ENCODE peak calls at places on chromosomes 7 and 10, in four cellular contexts. One of them, this sample, is unnamed.

GRCh38 chr10:84076540-84077195 is 62.6 kb upstream of the GHITM start:
- DNase-seq in A673: peak
- DNase-seq in psoas muscle: no peak
- DNase-seq in left ventricle myocardium inferior: no peak
- DNase-seq in this sample: no peak

GRCh38 chr7:16421333-16422099 is at the start of gene CRPPA:
- DNase-seq in A673: no peak
- DNase-seq in psoas muscle: peak
- DNase-seq in left ventricle myocardium inferior: peak
- DNase-seq in this sample: no peak

GRCh38 chr10:63645195-63645594 is 124.0 kb downstream of the REEP3 start:
- DNase-seq in left ventricle myocardium inferior: no peak
- DNase-seq in A673: no peak
- DNase-seq in psoas muscle: no peak
- DNase-seq in this sample: no peak

GRCh38 chr10:25631471-25631870 is 302.6 kb upstream of the MYO3A start:
- DNase-seq in left ventricle myocardium inferior: no peak
- DNase-seq in A673: no peak
- DNase-seq in psoas muscle: no peak
- DNase-seq in this sample: no peak

GRCh38 chr7:240887-241421 is 48.6 kb downstream of the FAM20C start:
- DNase-seq in psoas muscle: no peak
- DNase-seq in A673: no peak
- DNase-seq in left ventricle myocardium inferior: no peak
- DNase-seq in this sample: no peak

GRCh38 chr10:99360935-99361334 is 31.8 kb downstream of the CNNM1 start:
- DNase-seq in psoas muscle: no peak
- DNase-seq in left ventricle myocardium inferior: no peak
- DNase-seq in A673: no peak
- DNase-seq in this sample: no peak

GRCh38 chr10:103896225-103896624 is 21.8 kb downstream of the STN1 start:
- DNase-seq in A673: no peak
- DNase-seq in psoas muscle: no peak
- DNase-seq in left ventricle myocardium inferior: no peak
- DNase-seq in this sample: no peak

GRCh38 chr7:115707236-115707635 is 323.3 kb downstream of the TFEC start:
- DNase-seq in psoas muscle: no peak
- DNase-seq in A673: peak
- DNase-seq in left ventricle myocardium inferior: no peak
- DNase-seq in this sample: no peak

GRCh38 chr7:75555736-75556135 is 63.6 kb downstream of the SPDYE5 start:
- DNase-seq in psoas muscle: no peak
- DNase-seq in left ventricle myocardium inferior: no peak
- DNase-seq in A673: no peak
- DNase-seq in this sample: no peak

GRCh38 chr7:135193615-135194081 is 17.7 kb downstream of the WDR91 start:
- DNase-seq in A673: no peak
- DNase-seq in left ventricle myocardium inferior: no peak
- DNase-seq in psoas muscle: no peak
- DNase-seq in this sample: no peak

GRCh38 chr10:61832866-61833481 is 68.5 kb upstream of the ARID5B start:
- DNase-seq in psoas muscle: no peak
- DNase-seq in left ventricle myocardium inferior: no peak
- DNase-seq in A673: no peak
- DNase-seq in this sample: no peak

GRCh38 chr10:94308866-94309265 is 53.9 kb downstream of the NOC3L start:
- DNase-seq in left ventricle myocardium inferior: no peak
- DNase-seq in psoas muscle: no peak
- DNase-seq in A673: no peak
- DNase-seq in this sample: no peak

GRCh38 chr7:68511281-68511680 is 1087.0 kb upstream of the AUTS2 start:
- DNase-seq in A673: no peak
- DNase-seq in left ventricle myocardium inferior: no peak
- DNase-seq in psoas muscle: no peak
- DNase-seq in this sample: no peak

GRCh38 chr7:108618056-108618455 is 48.4 kb downstream of the DNAJB9 start:
- DNase-seq in left ventricle myocardium inferior: no peak
- DNase-seq in A673: no peak
- DNase-seq in psoas muscle: no peak
- DNase-seq in this sample: no peak

GRCh38 chr7:114650491-114650890 is 235.9 kb downstream of the FOXP2 start:
- DNase-seq in A673: no peak
- DNase-seq in left ventricle myocardium inferior: no peak
- DNase-seq in psoas muscle: no peak
- DNase-seq in this sample: no peak

GRCh38 chr7:66837007-66837406 is 84.0 kb upstream of the TMEM248 start:
- DNase-seq in A673: peak
- DNase-seq in left ventricle myocardium inferior: no peak
- DNase-seq in psoas muscle: no peak
- DNase-seq in this sample: peak

GRCh38 chr7:33107136-33108066 is 1.8 kb downstream of the RP9 start:
- DNase-seq in left ventricle myocardium inferior: no peak
- DNase-seq in psoas muscle: no peak
- DNase-seq in A673: peak
- DNase-seq in this sample: no peak

GRCh38 chr10:90977162-90977854 is 56.4 kb upstream of the ANKRD1 start:
- DNase-seq in A673: no peak
- DNase-seq in left ventricle myocardium inferior: no peak
- DNase-seq in psoas muscle: no peak
- DNase-seq in this sample: no peak

GRCh38 chr7:30906520-30907240 is 5.0 kb upstream of the AQP1 start:
- DNase-seq in A673: no peak
- DNase-seq in left ventricle myocardium inferior: no peak
- DNase-seq in psoas muscle: no peak
- DNase-seq in this sample: no peak

GRCh38 chr10:72080042-72081035 is 8.0 kb downstream of the SPOCK2 start:
- DNase-seq in left ventricle myocardium inferior: no peak
- DNase-seq in A673: no peak
- DNase-seq in psoas muscle: no peak
- DNase-seq in this sample: no peak

GRCh38 chr10:60155945-60156683 is 233.6 kb downstream of the ANK3 start:
- DNase-seq in left ventricle myocardium inferior: no peak
- DNase-seq in psoas muscle: no peak
- DNase-seq in A673: no peak
- DNase-seq in this sample: no peak

GRCh38 chr7:150778738-150779301 is 21.3 kb downstream of the TMEM176B start:
- DNase-seq in psoas muscle: peak
- DNase-seq in left ventricle myocardium inferior: peak
- DNase-seq in A673: peak
- DNase-seq in this sample: peak

GRCh38 chr10:4102802-4103344 is 317.9 kb upstream of the KLF6 start:
- DNase-seq in A673: peak
- DNase-seq in psoas muscle: no peak
- DNase-seq in left ventricle myocardium inferior: no peak
- DNase-seq in this sample: no peak

GRCh38 chr10:46106410-46107255 is 60.6 kb upstream of the MSMB start:
- DNase-seq in A673: peak
- DNase-seq in left ventricle myocardium inferior: peak
- DNase-seq in psoas muscle: peak
- DNase-seq in this sample: no peak

GRCh38 chr7:45013465-45013967 is 13.5 kb downstream of the CCM2 start:
- DNase-seq in psoas muscle: no peak
- DNase-seq in left ventricle myocardium inferior: no peak
- DNase-seq in A673: no peak
- DNase-seq in this sample: no peak

GRCh38 chr7:6571160-6571779 is 6.0 kb upstream of the ZDHHC4 start:
- DNase-seq in A673: no peak
- DNase-seq in psoas muscle: no peak
- DNase-seq in left ventricle myocardium inferior: no peak
- DNase-seq in this sample: peak

GRCh38 chr7:2109251-2109935 is 123.4 kb downstream of the MAD1L1 start:
- DNase-seq in psoas muscle: no peak
- DNase-seq in A673: peak
- DNase-seq in left ventricle myocardium inferior: no peak
- DNase-seq in this sample: no peak

GRCh38 chr7:17774248-17774647 is 166.0 kb downstream of the SNX13 start:
- DNase-seq in psoas muscle: no peak
- DNase-seq in left ventricle myocardium inferior: no peak
- DNase-seq in A673: no peak
- DNase-seq in this sample: no peak

GRCh38 chr10:52502237-52502636 is 188.2 kb downstream of the DKK1 start:
- DNase-seq in psoas muscle: no peak
- DNase-seq in left ventricle myocardium inferior: no peak
- DNase-seq in A673: no peak
- DNase-seq in this sample: no peak

GRCh38 chr10:67077376-67077775 is 151.5 kb downstream of the LRRTM3 start:
- DNase-seq in psoas muscle: no peak
- DNase-seq in A673: no peak
- DNase-seq in left ventricle myocardium inferior: no peak
- DNase-seq in this sample: no peak

DNA sequence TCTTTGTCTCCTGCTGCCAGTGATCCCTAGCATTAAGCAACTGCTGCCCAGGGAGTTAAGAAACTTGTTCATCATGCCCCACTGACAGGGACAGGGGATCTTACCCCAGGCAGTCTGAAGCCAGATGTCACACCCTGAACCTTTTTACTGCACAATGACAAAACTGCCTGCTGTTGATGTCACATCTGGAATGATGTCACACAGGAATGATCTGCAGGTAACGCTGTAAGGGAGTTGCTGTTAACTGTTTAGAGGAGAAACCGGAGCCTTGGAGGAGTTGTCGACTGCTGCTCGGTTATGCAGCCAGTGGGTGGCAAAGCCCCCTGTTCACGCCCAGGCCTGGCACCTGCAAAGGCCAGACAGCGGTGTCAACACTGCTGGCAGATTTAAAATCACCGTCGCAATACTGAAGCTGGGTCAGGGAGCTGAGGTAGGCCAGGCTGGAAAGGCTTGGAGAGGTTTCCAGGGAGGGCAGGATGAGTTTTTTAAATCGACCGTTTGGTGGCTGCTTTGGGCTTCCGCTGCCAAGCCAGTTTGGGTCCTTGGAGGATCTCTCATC is 10.0 kb upstream of the SLIT1 start:
- DNase-seq in left ventricle myocardium inferior: no peak
- DNase-seq in A673: no peak
- DNase-seq in psoas muscle: no peak
- DNase-seq in this sample: no peak
- H3K4me3 ChIP-seq in left ventricle myocardium inferior: peak
- H3K4me3 ChIP-seq in A673: peak
- H3K4me3 ChIP-seq in psoas muscle: peak
- H3K4me3 ChIP-seq in this sample: peak

GRCh38 chr10:70053896-70054641 is 1.4 kb downstream of the MACROH2A2 start:
- DNase-seq in psoas muscle: no peak
- DNase-seq in A673: peak
- DNase-seq in left ventricle myocardium inferior: peak
- DNase-seq in this sample: no peak
- TF ChIP-seq CTCF in psoas muscle: peak
- TF ChIP-seq CTCF in A673: peak
- TF ChIP-seq CTCF in left ventricle myocardium inferior: peak
- TF ChIP-seq CTCF in this sample: peak

DNA sequence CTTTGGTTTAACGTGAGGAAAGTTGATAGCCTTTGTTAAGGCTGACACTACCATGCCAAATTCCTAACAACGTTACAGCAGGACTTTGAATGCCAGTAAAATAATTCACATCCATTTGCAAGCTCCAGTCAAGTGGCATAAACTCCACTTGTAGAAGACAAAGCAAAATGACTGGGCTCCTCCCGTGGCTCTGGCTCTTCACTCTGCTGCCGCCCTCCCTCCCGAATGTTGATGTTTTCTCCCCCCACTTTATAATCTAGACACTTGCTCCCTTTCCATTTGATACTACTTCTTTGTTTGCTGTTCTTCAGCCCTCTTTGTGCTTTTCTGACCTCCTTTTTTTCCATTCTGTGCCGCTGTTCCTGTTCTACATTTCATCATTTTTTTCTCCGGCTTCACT is 22.8 kb upstream of the ITGB8 start:
- DNase-seq in left ventricle myocardium inferior: no peak
- DNase-seq in psoas muscle: no peak
- DNase-seq in A673: no peak
- DNase-seq in this sample: no peak
- H3K4me3 ChIP-seq in left ventricle myocardium inferior: no peak
- H3K4me3 ChIP-seq in psoas muscle: no peak
- H3K4me3 ChIP-seq in A673: no peak
- H3K4me3 ChIP-seq in this sample: no peak

DNA sequence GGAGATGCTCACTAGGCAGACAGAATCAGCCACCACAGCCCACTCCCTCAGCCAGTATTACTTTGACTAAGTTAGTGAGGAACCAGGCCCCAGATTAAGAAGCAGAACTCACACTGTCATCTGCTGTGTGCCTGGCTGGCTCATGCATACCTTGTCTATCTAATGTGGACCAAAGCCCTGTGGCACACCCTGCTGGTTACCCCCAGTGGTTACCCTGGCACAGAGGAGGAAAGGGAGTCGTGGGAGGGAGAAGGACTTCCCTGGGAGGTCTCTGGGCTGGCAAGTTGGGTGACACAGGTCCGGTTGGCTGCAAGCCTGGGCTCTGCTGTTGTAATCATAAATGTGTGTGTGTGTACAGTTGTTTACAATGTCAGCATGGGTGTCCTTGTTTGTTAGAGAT is 7.5 kb upstream of the SH2D4B start:
- DNase-seq in left ventricle myocardium inferior: no peak
- DNase-seq in A673: peak
- DNase-seq in psoas muscle: no peak
- DNase-seq in this sample: no peak
- TF ChIP-seq CTCF in left ventricle myocardium inferior: peak
- TF ChIP-seq CTCF in A673: no peak
- TF ChIP-seq CTCF in psoas muscle: no peak
- TF ChIP-seq CTCF in this sample: no peak

GRCh38 chr7:35261041-35261440 is 7.1 kb upstream of the TBX20 start:
- DNase-seq in left ventricle myocardium inferior: no peak
- DNase-seq in A673: no peak
- DNase-seq in psoas muscle: no peak
- DNase-seq in this sample: no peak
- H3K4me3 ChIP-seq in left ventricle myocardium inferior: peak
- H3K4me3 ChIP-seq in A673: no peak
- H3K4me3 ChIP-seq in psoas muscle: no peak
- H3K4me3 ChIP-seq in this sample: no peak